ENCODE peak calls at places on chromosomes 11 and 22, in seven cellular contexts. I is adrenal gland, C is upper lobe of right lung, O is tibial nerve, H is A549, U is lung, T is psoas muscle. W is an unnamed sample. For H3K4me1 and H3K9me3, the result is how much of the 10 kb centered on the place peaks cover.

GRCh38 chr11:83628622-83629347 is 342.6 kb upstream of the CCDC90B start:
- DNase-seq in I (no peak), H (no peak), C (no peak), O (no peak), U (no peak), T (no peak), W (no peak)

GRCh38 chr11:131809203-131809948 is 439.0 kb downstream of the NTM start:
- DNase-seq in T (no peak), C (no peak), U (no peak), O (no peak), H (no peak), I (no peak), W (no peak)

GRCh38 chr11:43578346-43579170 is 102.0 kb upstream of the HSD17B12 start:
- DNase-seq in O (no peak), H (no peak), C (no peak), U (no peak), I (no peak), T (no peak), W (no peak)

GRCh38 chr11:92861641-92862040 is 107.8 kb upstream of the MTNR1B start:
- DNase-seq in H (no peak), C (no peak), U (no peak), O (no peak), I (no peak), T (no peak), W (no peak)

GRCh38 chr11:3723014-3723708 is 52.0 kb upstream of the CHRNA10 start:
- DNase-seq in O (no peak), H (peak), U (no peak), T (no peak), I (no peak), C (no peak), W (no peak)

GRCh38 chr11:119479685-119480275 is 56.8 kb upstream of the THY1 start:
- DNase-seq in T (no peak), I (peak), C (no peak), U (no peak), O (no peak), H (peak), W (no peak)

GRCh38 chr11:74466916-74467885 is at the start of gene KCNE3:
- DNase-seq in O (no peak), C (peak), U (peak), H (no peak), T (peak), I (no peak), W (no peak)

GRCh38 chr11:56624661-56625110 is 10.0 kb upstream of the OR5M1 start:
- DNase-seq in C (no peak), U (no peak), O (no peak), T (no peak), I (no peak), H (peak), W (no peak)

GRCh38 chr11:11976476-11977187 is 31.8 kb downstream of the DKK3 start:
- DNase-seq in U (no peak), O (no peak), T (no peak), H (no peak), C (peak), I (no peak), W (peak)

GRCh38 chr22:41245917-41246499 is 5.3 kb upstream of the CHADL start:
- DNase-seq in C (no peak), U (no peak), T (no peak), I (no peak), O (no peak), H (no peak), W (no peak)

GRCh38 chr22:41248314-41248713 is 7.6 kb upstream of the CHADL start:
- DNase-seq in I (no peak), U (no peak), H (no peak), C (no peak), O (no peak), T (no peak), W (no peak)

GRCh38 chr22:41248758-41249157 is 8.0 kb upstream of the CHADL start:
- DNase-seq in C (no peak), U (no peak), H (no peak), I (no peak), O (no peak), T (no peak), W (no peak)

GRCh38 chr22:41249442-41249841 is 8.7 kb upstream of the CHADL start:
- DNase-seq in T (no peak), C (no peak), O (no peak), H (no peak), I (no peak), U (no peak), W (no peak)

DNA sequence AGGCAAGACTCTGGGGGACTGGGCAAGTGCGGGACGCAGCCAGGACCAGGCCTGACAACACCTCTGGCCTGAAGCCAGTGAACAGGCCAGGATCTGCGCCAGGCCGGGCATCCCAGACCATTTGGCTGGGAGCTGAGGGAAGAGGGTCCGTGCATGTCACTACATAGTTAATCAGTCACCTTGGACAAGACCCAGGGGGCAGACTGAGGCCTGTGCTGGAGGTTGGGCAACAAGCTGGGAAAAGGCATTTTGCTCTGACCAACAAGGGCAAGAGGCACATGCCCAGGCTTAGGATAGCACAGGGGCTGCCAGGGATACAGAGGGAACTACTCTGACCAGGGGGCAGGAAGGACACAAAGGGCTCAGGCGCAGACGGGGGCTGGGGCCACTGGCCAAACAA is 7.0 kb upstream of the CHADL start:
- DNase-seq in T (no peak), O (no peak), I (no peak), C (no peak), H (no peak), U (no peak), W (no peak)
- H3K27ac ChIP-seq in T (no peak), O (no peak), I (peak), C (no peak), H (no peak), U (no peak), W (no peak)

GRCh38 chr11:72135891-72136676 is 559 bp downstream of the FOLR3 start:
- DNase-seq in O (no peak), U (no peak), H (no peak), I (no peak), C (no peak), T (no peak), W (no peak)
- H3K4me1 ChIP-seq in O (under half), U (under half), H (under half), I (under half), C (under half), T (under half), W (under half)

DNA sequence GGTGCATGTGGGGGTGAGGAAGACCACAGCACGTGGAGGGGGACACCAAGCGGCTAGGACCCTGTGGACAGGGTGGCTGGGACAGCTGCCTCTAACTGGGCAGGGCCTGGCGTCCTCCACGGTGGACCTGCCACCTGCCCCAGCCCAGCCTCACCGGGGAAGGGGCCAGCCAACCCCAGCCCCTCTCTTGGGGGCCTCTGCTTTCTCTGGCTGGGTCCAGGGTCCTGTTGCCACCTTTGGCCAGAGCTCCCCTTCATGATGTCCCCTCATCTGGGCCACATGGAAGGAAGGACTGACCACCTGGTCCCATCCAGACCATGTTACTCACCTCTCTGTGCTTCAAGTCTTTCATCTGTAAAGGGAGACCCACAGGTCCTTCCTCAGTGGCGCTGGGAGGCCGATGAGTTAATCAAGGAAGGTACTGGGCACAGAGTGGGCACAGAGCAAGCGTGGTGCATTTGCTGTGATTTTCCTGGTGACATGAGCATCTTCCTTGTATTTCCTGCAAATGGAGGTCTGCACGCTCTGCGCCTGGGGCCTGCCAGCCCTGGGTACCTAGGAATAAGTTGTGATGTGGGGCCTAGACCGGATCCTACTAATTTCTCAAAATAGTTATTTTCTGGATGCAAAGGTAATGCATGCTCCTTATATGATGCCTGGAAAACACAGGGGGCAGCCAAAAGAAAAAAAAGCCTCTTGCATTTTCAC is 538.4 kb downstream of the TBC1D22A start:
- DNase-seq in C (no peak), T (no peak), O (no peak), I (no peak), U (no peak), H (no peak), W (no peak)
- H3K9me3 ChIP-seq in C (under half), T (under half), O (under half), I (under half), U (under half), H (under half), W (under half)

DNA sequence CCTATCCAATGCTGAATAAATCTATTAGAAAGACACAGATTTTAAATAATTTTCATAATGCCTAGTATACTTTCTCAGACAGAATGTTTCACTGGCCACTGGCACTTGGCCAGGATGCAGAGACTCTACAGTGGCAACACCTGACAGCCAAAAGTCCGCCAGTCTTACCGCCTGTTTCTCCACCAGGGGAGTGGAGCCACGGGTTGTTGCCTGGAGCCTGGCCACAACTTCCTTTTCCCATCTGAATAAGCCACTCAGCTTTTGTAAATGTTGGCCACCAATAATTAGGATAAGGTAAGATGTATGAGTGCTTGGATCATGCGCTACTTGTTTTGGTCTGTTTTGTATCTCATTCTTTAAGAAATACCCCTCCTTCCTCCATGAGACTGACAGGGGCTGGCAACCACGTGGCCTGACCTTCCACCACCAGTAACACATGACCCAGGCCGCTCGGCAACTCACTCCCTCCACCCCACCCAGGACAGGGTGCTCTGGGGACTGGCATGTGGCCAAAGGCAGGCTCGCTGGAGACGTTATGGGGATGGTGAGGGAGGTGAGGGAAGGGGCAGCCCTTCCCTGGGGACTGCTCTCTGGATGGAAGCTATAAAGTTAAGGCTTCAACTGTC is 93.0 kb upstream of the BID start:
- DNase-seq in O (no peak), I (peak), U (no peak), H (no peak), C (no peak), T (no peak), W (no peak)
- H3K27ac ChIP-seq in O (peak), I (no peak), U (peak), H (no peak), C (no peak), T (peak), W (no peak)

DNA sequence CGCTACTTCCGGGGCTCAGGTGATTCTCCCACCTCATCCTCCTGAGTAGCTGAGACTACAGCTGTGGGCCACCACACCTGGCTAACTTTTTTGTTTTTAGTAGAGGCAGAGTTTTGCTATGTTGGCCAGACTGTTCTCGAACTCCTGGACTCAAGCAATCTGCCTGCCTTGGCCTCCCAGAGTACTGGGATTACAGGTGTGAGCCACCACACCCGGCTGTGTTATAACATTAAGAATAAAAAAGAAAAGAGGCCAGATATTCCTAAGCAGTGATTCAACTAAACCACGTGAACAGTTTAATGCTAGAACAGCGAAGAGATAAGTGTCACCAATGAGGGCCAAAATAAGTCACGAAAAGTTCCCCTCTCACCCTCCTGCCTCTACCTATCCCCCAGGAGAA is 3.7 kb downstream of the PRDM10 start:
- DNase-seq in I (no peak), T (no peak), H (no peak), C (no peak), U (no peak), O (no peak), W (no peak)
- H3K4me1 ChIP-seq in I (under half), T (under half), H (under half), C (under half), U (under half), O (under half), W (under half)

DNA sequence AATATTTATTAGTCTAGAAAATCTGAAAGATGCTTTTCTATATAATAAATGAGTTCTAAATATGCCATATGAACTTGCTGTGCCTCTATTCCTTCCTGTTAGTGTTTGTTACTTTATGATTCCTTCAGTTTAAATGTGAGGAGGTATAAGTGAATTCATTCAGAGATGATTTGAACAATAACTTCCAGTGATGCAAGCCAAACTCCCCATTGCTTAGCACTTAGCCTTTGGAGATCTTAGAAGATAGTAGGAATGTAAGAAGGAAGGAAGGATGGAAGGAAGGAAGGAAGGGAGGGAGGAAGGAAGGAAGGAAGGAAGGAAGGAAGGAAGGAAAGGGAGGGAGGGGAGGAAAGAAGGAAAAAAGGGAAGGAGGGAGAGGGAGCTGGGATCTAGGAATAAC is 25.1 kb downstream of the MMP13 start:
- DNase-seq in H (no peak), T (no peak), O (no peak), U (no peak), C (no peak), I (no peak), W (no peak)
- H3K9me3 ChIP-seq in H (under half), T (under half), O (under half), U (under half), C (under half), I (under half), W (under half)

GRCh38 chr11:75667831-75668507 is 869 bp downstream of the MAP6 start:
- DNase-seq in U (no peak), I (peak), O (no peak), C (peak), T (peak), H (peak), W (no peak)
- H3K27ac ChIP-seq in U (peak), I (peak), O (no peak), C (peak), T (no peak), H (peak), W (no peak)

DNA sequence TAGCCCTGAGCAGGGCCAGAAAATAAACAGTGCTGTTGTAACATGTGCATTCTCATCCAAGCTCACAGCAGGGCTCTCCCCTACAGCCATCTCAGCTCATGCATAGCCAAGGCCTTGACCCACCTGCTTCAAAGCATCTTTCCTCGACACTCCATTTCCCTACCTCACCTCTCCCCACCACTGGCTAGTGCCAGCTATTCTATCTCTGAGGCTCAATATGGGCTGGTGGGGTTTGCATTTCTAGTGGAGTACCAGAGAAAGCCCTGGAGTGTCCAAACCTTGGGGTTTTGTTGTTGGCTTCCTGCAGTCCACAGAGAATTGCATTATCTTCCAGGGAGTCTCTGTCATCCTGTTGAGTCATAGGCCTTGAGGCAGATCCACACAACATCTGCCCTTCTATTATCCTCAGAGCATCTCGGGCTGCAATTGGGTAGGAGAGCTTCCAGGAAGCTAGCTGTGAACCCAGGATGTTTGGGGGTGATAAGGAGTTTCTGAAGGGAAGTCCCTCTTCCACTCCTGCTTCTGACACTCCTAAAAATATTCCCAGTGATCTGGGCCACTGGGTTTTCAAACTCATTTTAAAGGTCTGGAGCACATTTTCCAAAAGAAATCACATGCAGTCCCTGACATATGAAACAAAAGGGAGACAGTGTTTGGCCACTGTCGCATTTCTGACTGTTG is 36.1 kb upstream of the AMOTL1 start:
- DNase-seq in I (peak), H (peak), O (no peak), U (no peak), C (no peak), T (peak), W (no peak)
- H3K4me1 ChIP-seq in I (under half), H (half or more), O (under half), U (under half), C (under half), T (under half), W (under half)

DNA sequence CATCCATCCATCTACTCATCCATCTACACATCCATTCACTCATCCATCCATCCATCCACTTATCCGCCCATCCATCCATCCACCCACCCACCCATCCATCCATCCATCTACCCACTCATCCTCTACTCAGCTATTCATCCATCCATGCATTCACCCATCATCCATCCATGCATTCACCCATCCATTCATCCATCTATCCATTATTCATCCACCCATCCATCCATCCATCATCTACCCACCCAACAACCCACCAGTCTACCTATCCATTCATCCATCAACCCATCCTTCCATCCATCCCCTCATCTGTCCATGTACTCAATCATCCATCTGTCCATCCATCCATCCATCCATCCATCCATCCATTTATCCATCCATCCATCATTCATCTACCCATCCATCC is 972.7 kb downstream of the BRD1 start:
- DNase-seq in U (no peak), T (no peak), C (no peak), H (no peak), O (no peak), I (no peak), W (no peak)
- H3K9me3 ChIP-seq in U (under half), T (under half), C (under half), H (under half), O (under half), I (under half), W (under half)

W was measured in naive thymus-derived CD4-positive, alpha-beta T cell.